ENCODE peak calls at places on chromosomes 13 and 19, in six cellular contexts. R is GM12878, Q is SK-N-SH, S is H1, I is K562, N is HepG2. E is an unnamed sample.

GRCh38 chr19:12603714-12604113 is 6.9 kb downstream of the ZNF490 start:
- DNase-seq in R (peak), I (no peak), Q (no peak), S (no peak), N (no peak), E (no peak)

GRCh38 chr19:55473613-55474012 is 2.8 kb upstream of the ZNF628 start:
- DNase-seq in I (no peak), S (no peak), R (no peak), Q (no peak), N (no peak), E (no peak)

GRCh38 chr13:100129605-100130004 is 40.7 kb downstream of the PCCA start:
- DNase-seq in R (peak), N (no peak), Q (no peak), I (no peak), S (no peak), E (no peak)

GRCh38 chr19:51637362-51637978 is 7.3 kb upstream of the SIGLEC5 start:
- DNase-seq in N (peak), Q (peak), I (peak), S (no peak), R (no peak), E (no peak)

GRCh38 chr13:42266464-42266863 is 5.5 kb upstream of the AKAP11 start:
- DNase-seq in N (no peak), S (no peak), R (no peak), Q (no peak), I (no peak), E (no peak)

GRCh38 chr13:73948848-73949529 is 185.2 kb downstream of the KLF12 start:
- DNase-seq in R (no peak), I (no peak), N (no peak), Q (no peak), S (no peak), E (no peak)

GRCh38 chr19:38735257-38735686 is 9.0 kb downstream of the CAPN12 start:
- DNase-seq in N (no peak), I (peak), Q (peak), S (peak), R (no peak), E (no peak)

GRCh38 chr13:27353166-27353583 is 71.2 kb upstream of the GTF3A start:
- DNase-seq in Q (no peak), I (no peak), N (peak), S (no peak), R (peak), E (no peak)

GRCh38 chr13:21320642-21321034 is 138.5 kb downstream of the ZDHHC20 start:
- DNase-seq in R (no peak), N (no peak), I (no peak), Q (no peak), S (no peak), E (no peak)

GRCh38 chr13:36999054-36999927 is at the start of gene ALG5:
- DNase-seq in N (peak), I (peak), Q (peak), S (peak), R (peak), E (peak)

GRCh38 chr13:51246411-51247298 is 24.5 kb downstream of the FAM124A start:
- DNase-seq in I (no peak), S (peak), R (no peak), Q (peak), N (no peak), E (no peak)

GRCh38 chr19:5225486-5226345 is 114.9 kb downstream of the PTPRS start:
- DNase-seq in I (peak), S (peak), N (peak), Q (peak), R (no peak), E (no peak)

GRCh38 chr13:44364601-44365000 is 9.0 kb upstream of the SERP2 start:
- DNase-seq in S (no peak), Q (no peak), I (no peak), R (no peak), N (peak), E (peak)

GRCh38 chr13:72313546-72313945 is 413.9 kb downstream of the MZT1 start:
- DNase-seq in R (no peak), N (no peak), Q (no peak), I (no peak), S (no peak), E (no peak)

GRCh38 chr13:101569807-101570206 is 117.3 kb downstream of the ITGBL1 start:
- DNase-seq in R (no peak), I (no peak), Q (no peak), S (no peak), N (no peak), E (no peak)

GRCh38 chr13:48783181-48783630 is 129.5 kb downstream of the CYSLTR2 start:
- DNase-seq in I (no peak), Q (no peak), N (peak), S (no peak), R (no peak), E (no peak)

GRCh38 chr13:34162545-34162936 is 344.6 kb downstream of the RFC3 start:
- DNase-seq in Q (no peak), N (no peak), R (no peak), S (no peak), I (no peak), E (no peak)

GRCh38 chr13:93108111-93108581 is 118.5 kb upstream of the GPC6 start:
- DNase-seq in Q (peak), N (no peak), S (no peak), I (no peak), R (no peak), E (no peak)

GRCh38 chr13:38624822-38625221 is 62.1 kb upstream of the FREM2 start:
- DNase-seq in I (no peak), S (peak), R (no peak), Q (no peak), N (no peak), E (no peak)
- TF ChIP-seq YY1 in I (no peak), S (peak), R (no peak), Q (no peak), N (no peak), E (no peak)

DNA sequence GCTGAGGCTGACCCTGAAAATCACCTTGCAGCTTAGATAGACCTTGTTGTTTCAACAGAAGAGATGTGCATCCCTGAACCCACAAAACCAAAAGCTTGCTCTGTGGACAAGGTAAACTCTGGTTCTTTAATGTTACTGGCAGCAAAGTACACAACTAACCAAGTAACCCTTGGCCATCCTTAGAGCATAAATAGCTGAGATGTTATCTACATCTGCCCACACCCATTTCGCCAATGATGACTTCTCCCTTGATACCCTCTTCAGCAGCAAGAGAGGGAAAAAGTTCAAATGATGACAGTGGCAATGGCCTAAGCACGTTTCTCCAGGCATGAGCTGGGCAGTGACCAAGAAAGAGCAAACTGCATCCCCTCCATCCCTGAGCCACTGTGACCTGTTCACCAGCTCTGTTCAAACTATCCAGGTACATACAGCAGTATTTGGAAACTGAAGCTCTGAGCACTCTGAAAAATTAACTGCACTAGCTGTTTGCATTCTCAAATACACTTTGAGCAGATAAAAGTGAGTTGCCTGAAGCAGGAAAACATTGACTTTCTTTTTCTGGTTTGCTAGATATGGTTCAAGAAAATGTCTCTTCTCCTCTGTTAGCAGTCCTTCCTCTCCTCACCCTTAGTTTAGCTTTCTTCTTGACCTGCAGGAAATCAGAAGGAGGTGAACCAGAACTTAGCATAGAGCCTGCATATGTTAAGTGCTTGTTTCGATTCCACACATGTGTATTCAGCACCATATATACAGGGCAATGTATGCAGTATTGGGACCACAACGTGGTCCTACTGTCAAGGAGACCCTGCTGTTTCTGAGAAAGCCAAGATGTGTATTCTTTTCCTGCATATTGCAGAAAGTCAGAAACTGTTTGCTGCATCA is 231.7 kb downstream of the FOXO1 start:
- DNase-seq in I (no peak), R (no peak), N (no peak), Q (no peak), S (no peak), E (no peak)
- TF ChIP-seq MAX in I (no peak), R (no peak), N (no peak), Q (no peak), S (no peak), E (no peak)

DNA sequence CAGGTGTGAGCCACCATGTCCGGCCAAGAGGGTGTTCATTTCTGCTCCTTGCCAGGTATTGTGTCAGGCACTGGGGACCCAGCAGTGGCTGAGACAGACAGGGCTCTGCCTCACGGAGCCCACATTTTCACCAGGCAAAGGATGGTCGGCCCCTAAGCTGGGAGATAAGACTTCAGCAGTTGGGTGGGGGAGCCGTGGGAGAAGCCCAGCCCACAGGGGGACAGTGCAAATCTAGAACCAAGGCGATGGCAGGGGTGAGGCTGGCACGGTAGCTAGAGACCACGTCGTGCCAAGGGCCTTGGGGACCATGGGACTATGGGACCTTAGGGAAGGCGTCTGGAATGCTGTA is 8.3 kb downstream of the LSR start:
- DNase-seq in N (no peak), S (no peak), R (no peak), Q (no peak), I (no peak), E (no peak)
- TF ChIP-seq YY1 in N (no peak), S (no peak), R (no peak), Q (no peak), I (no peak), E (no peak)

DNA sequence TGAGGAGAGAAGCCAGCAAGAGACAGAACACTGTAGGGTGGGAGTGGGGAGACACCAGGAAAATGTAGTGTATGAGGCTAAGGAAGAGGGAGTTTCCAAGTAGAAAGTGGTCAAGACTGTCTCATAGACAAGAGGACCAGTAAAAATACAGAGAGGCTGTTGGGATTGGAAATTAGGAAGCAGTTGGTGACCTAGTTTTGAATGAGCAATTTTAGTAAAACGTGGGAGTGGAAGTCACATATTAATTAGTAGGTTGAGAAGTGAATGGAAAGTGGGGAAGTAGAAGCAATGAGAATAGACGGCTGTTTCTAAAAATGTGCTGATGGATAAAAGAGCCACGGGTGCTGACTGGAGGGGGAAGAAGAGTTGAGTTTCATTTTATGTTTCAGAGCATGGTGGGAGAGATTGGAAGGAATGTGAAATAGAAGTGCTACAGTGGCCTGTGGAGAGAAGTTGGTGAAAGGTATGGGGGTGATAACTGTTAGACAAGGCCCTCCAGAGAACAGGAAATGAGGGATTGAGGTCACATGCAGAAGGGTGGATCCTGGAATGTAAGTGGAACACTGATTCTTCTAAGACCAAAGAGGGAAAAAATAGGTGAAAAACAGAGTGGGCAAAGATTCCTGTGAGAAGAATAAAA is 247.3 kb downstream of the MTUS2 start:
- DNase-seq in S (no peak), Q (no peak), I (no peak), R (no peak), N (no peak), E (no peak)
- TF ChIP-seq MAX in S (no peak), Q (no peak), I (no peak), R (no peak), N (no peak), E (no peak)

GRCh38 chr13:32007494-32007893 is 24.1 kb upstream of the FRY start:
- DNase-seq in I (no peak), Q (no peak), N (no peak), R (no peak), S (no peak), E (no peak)
- TF ChIP-seq YY1 in I (no peak), Q (no peak), N (no peak), R (no peak), S (no peak), E (no peak)

GRCh38 chr19:33368074-33368864 is 5.2 kb upstream of the CEBPG start:
- DNase-seq in I (no peak), S (no peak), N (no peak), R (no peak), Q (no peak), E (no peak)
- TF ChIP-seq MAX in I (no peak), S (no peak), N (no peak), R (no peak), Q (no peak), E (no peak)

GRCh38 chr13:76942363-76942762 is 5.9 kb upstream of the ACOD1 start:
- DNase-seq in R (no peak), Q (no peak), I (no peak), N (no peak), S (no peak), E (no peak)

GRCh38 chr13:76944457-76944856 is 3.9 kb upstream of the ACOD1 start:
- DNase-seq in Q (no peak), S (no peak), I (no peak), N (no peak), R (no peak), E (no peak)

GRCh38 chr13:76953921-76954320 is 5.6 kb downstream of the ACOD1 start:
- DNase-seq in S (no peak), Q (no peak), I (no peak), R (no peak), N (no peak), E (no peak)

GRCh38 chr13:76943646-76944045 is 4.7 kb upstream of the ACOD1 start:
- DNase-seq in R (no peak), N (no peak), S (no peak), I (no peak), Q (no peak), E (no peak)

GRCh38 chr13:76948139-76948538 is at the start of gene ACOD1:
- DNase-seq in N (no peak), Q (no peak), I (no peak), R (no peak), S (no peak), E (no peak)
- TF ChIP-seq YY1 in N (no peak), Q (no peak), I (no peak), R (no peak), S (no peak), E (no peak)

E was measured in HCT116.